ENCODE peak calls at places on chromosomes 16 and 17, in eight cellular contexts. G, A, O, V, S, P, R and L are unnamed samples.

GRCh38 chr16:74698220-74698619 is 2.4 kb downstream of the MLKL start:
- DNase-seq in G (no peak), A (no peak), O (no peak), V (no peak), S (no peak), P (no peak), R (no peak), L (no peak)

GRCh38 chr17:77089118-77089477 is 51.7 kb upstream of the SEC14L1 start:
- DNase-seq in G (no peak), A (no peak), O (no peak), V (no peak), S (no peak), P (peak; percentile 23), R (no peak), L (no peak)

GRCh38 chr16:1458336-1458976 is 14.1 kb upstream of the CCDC154 start:
- DNase-seq in G (no peak), A (no peak), O (no peak), V (no peak), S (no peak), P (no peak), R (no peak), L (no peak)

GRCh38 chr16:73068546-73069401 is 20.8 kb upstream of the ZFHX3 start:
- DNase-seq in G (no peak), A (peak; percentile 57), O (no peak), V (peak; percentile 93), S (peak; percentile 89), P (peak; percentile 69), R (peak; percentile 9), L (peak; percentile 81)

GRCh38 chr17:80279895-80280294 is 19.2 kb downstream of the RNF213 start:
- DNase-seq in G (no peak), A (no peak), O (no peak), V (peak; percentile 85), S (no peak), P (no peak), R (no peak), L (no peak)

GRCh38 chr17:15920758-15921239 is 24.1 kb upstream of the ADORA2B start:
- DNase-seq in G (no peak), A (peak; percentile 34), O (no peak), V (peak; percentile 92), S (peak; percentile 95), P (no peak), R (no peak), L (no peak)

GRCh38 chr17:12737740-12738469 is 51.4 kb upstream of the ARHGAP44 start:
- DNase-seq in G (no peak), A (no peak), O (no peak), V (no peak), S (no peak), P (no peak), R (peak; percentile 38), L (no peak)

GRCh38 chr17:54870671-54871175 is 29.9 kb upstream of the TOM1L1 start:
- DNase-seq in G (no peak), A (no peak), O (no peak), V (no peak), S (no peak), P (no peak), R (no peak), L (no peak)

GRCh38 chr17:45146616-45147101 is 1.6 kb upstream of the HEXIM1 start:
- DNase-seq in G (no peak), A (peak; percentile 74), O (no peak), V (peak; percentile 84), S (peak; percentile 83), P (peak; percentile 68), R (no peak), L (peak; percentile 57)

GRCh38 chr17:64447526-64447925 is 1.4 kb upstream of the MILR1 start:
- DNase-seq in G (no peak), A (no peak), O (no peak), V (no peak), S (no peak), P (no peak), R (no peak), L (no peak)

GRCh38 chr16:75264999-75265910 is 13.8 kb upstream of the BCAR1 start:
- DNase-seq in G (no peak), A (peak; percentile 72), O (no peak), V (peak; percentile 82), S (no peak), P (peak; percentile 66), R (no peak), L (no peak)

GRCh38 chr16:58037365-58038057 is 12.0 kb downstream of the MMP15 start:
- DNase-seq in G (no peak), A (no peak), O (no peak), V (no peak), S (no peak), P (no peak), R (no peak), L (no peak)

GRCh38 chr16:66996324-66996982 is 8.1 kb downstream of the CES4A start:
- DNase-seq in G (no peak), A (no peak), O (no peak), V (peak; percentile 89), S (peak; percentile 42), P (peak; percentile 92), R (no peak), L (peak; percentile 75)

GRCh38 chr16:17318200-17318599 is 152.6 kb downstream of the XYLT1 start:
- DNase-seq in G (no peak), A (no peak), O (no peak), V (no peak), S (peak; percentile 35), P (peak; percentile 69), R (no peak), L (no peak)

GRCh38 chr17:81832608-81833159 is 407 bp downstream of the MCRIP1 start:
- DNase-seq in G (no peak), A (no peak), O (peak; percentile 91), V (no peak), S (no peak), P (no peak), R (no peak), L (no peak)

GRCh38 chr16:1277945-1278282 is 22.0 kb downstream of the TPSD1 start:
- DNase-seq in G (no peak), A (no peak), O (no peak), V (no peak), S (no peak), P (no peak), R (no peak), L (no peak)

DNA sequence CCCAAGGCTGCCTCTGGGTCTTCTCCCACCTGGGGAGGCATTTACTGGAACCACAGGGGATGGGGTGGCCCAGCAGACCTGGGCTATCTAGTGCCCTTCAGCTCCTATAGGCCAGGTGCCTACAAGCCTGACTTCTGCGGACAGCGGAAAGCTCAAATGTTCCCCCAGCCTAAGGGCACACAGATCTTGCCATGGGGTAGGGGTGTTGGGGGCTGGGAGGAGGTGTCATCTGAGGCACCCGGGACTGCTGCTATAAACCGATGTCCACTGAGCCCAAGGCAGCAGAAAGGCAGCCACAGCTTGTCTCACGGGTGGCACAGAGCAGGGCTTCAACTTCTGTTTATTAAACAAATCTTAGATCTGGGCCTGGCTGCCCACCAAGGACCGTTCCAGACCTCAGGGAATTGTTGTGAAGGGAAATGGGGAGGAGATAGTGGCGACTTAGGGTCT is 3.6 kb downstream of the MYO1C start:
- DNase-seq in G (no peak), A (no peak), O (no peak), V (no peak), S (no peak), P (no peak), R (no peak), L (no peak)
- H3K4me1 ChIP-seq in G (peaks cover 38% of the 10 kb centered on the region), A (peaks cover 47% of the 10 kb centered on the region), O (peaks cover 90% of the 10 kb centered on the region), V (peaks cover 78% of the 10 kb centered on the region), S (peaks cover 57% of the 10 kb centered on the region), P (peaks cover 66% of the 10 kb centered on the region), R (peaks cover 23% of the 10 kb centered on the region), L (peaks cover 9% of the 10 kb centered on the region)

GRCh38 chr17:59914274-59914854 is 21.4 kb downstream of the RPS6KB1 start:
- DNase-seq in G (no peak), A (no peak), O (no peak), V (no peak), S (peak; percentile 52), P (no peak), R (peak; percentile 52), L (no peak)
- TF ChIP-seq CTCF in G (peak; percentile 62), A (peak; percentile 57), O (peak; percentile 22), V (peak; percentile 63), S (peak; percentile 88), P (peak; percentile 57), R (peak; percentile 74), L (peak; percentile 9)

GRCh38 chr16:15523092-15523541 is 88.7 kb downstream of the BMERB1 start:
- DNase-seq in G (peak; percentile 54), A (peak; percentile 57), O (no peak), V (no peak), S (peak; percentile 71), P (no peak), R (peak; percentile 25), L (no peak)
- H3K4me3 ChIP-seq in G (no peak overlapping the region), A (no peak overlapping the region), O (no peak overlapping the region), V (no peak overlapping the region), S (no peak overlapping the region), P (no peak overlapping the region), R (no peak overlapping the region), L (no peak overlapping the region)

DNA sequence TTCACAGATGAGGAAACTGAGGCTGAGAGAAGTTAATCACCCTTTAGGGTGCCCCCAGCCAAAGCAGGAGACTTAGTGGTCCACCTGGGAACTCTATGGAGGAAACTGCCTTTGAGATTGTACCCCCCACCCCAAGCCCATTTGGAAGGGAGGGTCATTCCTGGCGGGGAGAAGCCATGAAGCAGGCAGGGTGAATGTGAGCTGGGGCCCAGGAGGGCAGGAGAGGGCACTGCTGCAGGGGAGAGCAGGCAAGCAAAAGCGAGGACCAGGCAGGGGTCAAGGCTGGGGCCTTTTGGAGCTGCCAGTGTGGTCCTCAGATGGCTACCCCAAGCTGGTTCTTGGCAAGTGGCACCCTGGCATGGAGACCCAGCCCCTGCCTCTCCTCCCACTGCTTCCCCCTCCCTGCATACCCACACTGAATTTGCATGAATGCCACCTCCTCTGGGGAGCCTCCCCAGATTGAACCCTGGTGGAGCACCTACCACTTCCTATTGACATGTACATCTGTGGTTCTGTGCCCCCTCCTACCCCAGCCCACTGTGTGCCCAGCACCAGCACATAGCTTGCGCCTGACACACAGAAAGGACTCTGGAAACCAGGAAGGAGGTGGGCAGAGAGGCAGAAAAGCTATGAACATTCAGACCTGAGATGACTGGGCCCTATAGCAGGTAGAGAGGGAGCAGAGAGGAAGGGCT is 977 bp upstream of the TMC6 start:
- DNase-seq in G (peak; percentile 78), A (peak; percentile 50), O (peak; percentile 90), V (no peak), S (no peak), P (no peak), R (no peak), L (no peak)
- H3K4me1 ChIP-seq in G (peaks cover 59% of the 10 kb centered on the region), A (peaks cover 19% of the 10 kb centered on the region), O (peaks cover 98% of the 10 kb centered on the region), V (peaks cover 45% of the 10 kb centered on the region), S (peaks cover 14% of the 10 kb centered on the region), P (peaks cover 44% of the 10 kb centered on the region), R (peaks cover 27% of the 10 kb centered on the region), L (peaks cover 42% of the 10 kb centered on the region)